ENCODE peak calls at places on chromosomes 13 and 19, in four cellular contexts. One of them, this sample, is unnamed.

GRCh38 chr13:99355267-99356215 is 48.3 kb upstream of the GPR183 start:
- DNase-seq in CD8-positive, alpha-beta T cell: no peak
- DNase-seq in ovary: no peak
- DNase-seq in thoracic aorta: no peak
- DNase-seq in this sample: no peak

GRCh38 chr13:40562975-40563349 is 103.5 kb downstream of the FOXO1 start:
- DNase-seq in CD8-positive, alpha-beta T cell: no peak
- DNase-seq in ovary: no peak
- DNase-seq in thoracic aorta: no peak
- DNase-seq in this sample: no peak

GRCh38 chr19:6519289-6519688 is 11.5 kb upstream of the TNFSF9 start:
- DNase-seq in CD8-positive, alpha-beta T cell: no peak
- DNase-seq in ovary: no peak
- DNase-seq in thoracic aorta: no peak
- DNase-seq in this sample: peak

GRCh38 chr19:17202713-17203112 is 12.4 kb upstream of the USE1 start:
- DNase-seq in CD8-positive, alpha-beta T cell: no peak
- DNase-seq in ovary: no peak
- DNase-seq in thoracic aorta: no peak
- DNase-seq in this sample: no peak

GRCh38 chr19:28905996-28906395 is 307.0 kb downstream of the UQCRFS1 start:
- DNase-seq in CD8-positive, alpha-beta T cell: no peak
- DNase-seq in ovary: no peak
- DNase-seq in thoracic aorta: no peak
- DNase-seq in this sample: no peak

GRCh38 chr13:23514076-23514475 is 56.1 kb upstream of the TNFRSF19 start:
- DNase-seq in CD8-positive, alpha-beta T cell: no peak
- DNase-seq in ovary: no peak
- DNase-seq in thoracic aorta: no peak
- DNase-seq in this sample: no peak

GRCh38 chr19:23823952-23824389 is 65.3 kb upstream of the ZNF681 start:
- DNase-seq in CD8-positive, alpha-beta T cell: no peak
- DNase-seq in ovary: no peak
- DNase-seq in thoracic aorta: no peak
- DNase-seq in this sample: no peak

GRCh38 chr13:66546534-66547379 is 683.4 kb downstream of the PCDH9 start:
- DNase-seq in CD8-positive, alpha-beta T cell: no peak
- DNase-seq in ovary: no peak
- DNase-seq in thoracic aorta: no peak
- DNase-seq in this sample: peak

GRCh38 chr19:34573226-34573864 is 91.8 kb downstream of the WTIP start:
- DNase-seq in CD8-positive, alpha-beta T cell: no peak
- DNase-seq in ovary: no peak
- DNase-seq in thoracic aorta: no peak
- DNase-seq in this sample: no peak

GRCh38 chr19:43683905-43684304 is 13.9 kb upstream of the PLAUR start:
- DNase-seq in CD8-positive, alpha-beta T cell: no peak
- DNase-seq in ovary: no peak
- DNase-seq in thoracic aorta: no peak
- DNase-seq in this sample: no peak

GRCh38 chr13:24341439-24341838 is 32.1 kb downstream of the C1QTNF9 start:
- DNase-seq in CD8-positive, alpha-beta T cell: no peak
- DNase-seq in ovary: no peak
- DNase-seq in thoracic aorta: no peak
- DNase-seq in this sample: peak

GRCh38 chr13:39132286-39132685 is 94.0 kb downstream of the NHLRC3 start:
- DNase-seq in CD8-positive, alpha-beta T cell: no peak
- DNase-seq in ovary: no peak
- DNase-seq in thoracic aorta: no peak
- DNase-seq in this sample: peak

GRCh38 chr19:58554494-58555368 is at the start of gene CHMP2A:
- DNase-seq in CD8-positive, alpha-beta T cell: peak
- DNase-seq in ovary: peak
- DNase-seq in thoracic aorta: peak
- DNase-seq in this sample: peak

GRCh38 chr19:50516859-50517703 is 3.4 kb upstream of the ASPDH start:
- DNase-seq in CD8-positive, alpha-beta T cell: no peak
- DNase-seq in ovary: no peak
- DNase-seq in thoracic aorta: no peak
- DNase-seq in this sample: no peak

GRCh38 chr13:19634129-19634740 is 776 bp downstream of the MPHOSPH8 start:
- DNase-seq in CD8-positive, alpha-beta T cell: no peak
- DNase-seq in ovary: no peak
- DNase-seq in thoracic aorta: no peak
- DNase-seq in this sample: peak

GRCh38 chr19:52453324-52454094 is at the start of gene ZNF578:
- DNase-seq in CD8-positive, alpha-beta T cell: peak
- DNase-seq in ovary: peak
- DNase-seq in thoracic aorta: peak
- DNase-seq in this sample: peak

GRCh38 chr13:28584873-28585317 is 74.0 kb upstream of the POMP start:
- DNase-seq in CD8-positive, alpha-beta T cell: no peak
- DNase-seq in ovary: no peak
- DNase-seq in thoracic aorta: no peak
- DNase-seq in this sample: no peak

GRCh38 chr13:102721800-102722231 is 27.0 kb upstream of the METTL21C start:
- DNase-seq in CD8-positive, alpha-beta T cell: no peak
- DNase-seq in ovary: no peak
- DNase-seq in thoracic aorta: no peak
- DNase-seq in this sample: no peak

GRCh38 chr19:42553292-42554045 is 25.2 kb upstream of the CEACAM1 start:
- DNase-seq in CD8-positive, alpha-beta T cell: no peak
- DNase-seq in ovary: no peak
- DNase-seq in thoracic aorta: no peak
- DNase-seq in this sample: no peak

GRCh38 chr19:16899566-16900075 is 10.8 kb downstream of the F2RL3 start:
- DNase-seq in CD8-positive, alpha-beta T cell: no peak
- DNase-seq in ovary: no peak
- DNase-seq in thoracic aorta: no peak
- DNase-seq in this sample: no peak

GRCh38 chr19:19406878-19407639 is 1.6 kb downstream of the GATAD2A start:
- DNase-seq in CD8-positive, alpha-beta T cell: no peak
- DNase-seq in ovary: no peak
- DNase-seq in thoracic aorta: no peak
- DNase-seq in this sample: no peak
- TF ChIP-seq CTCF in CD8-positive, alpha-beta T cell: no peak
- TF ChIP-seq CTCF in ovary: no peak
- TF ChIP-seq CTCF in thoracic aorta: no peak
- TF ChIP-seq CTCF in this sample: peak

DNA sequence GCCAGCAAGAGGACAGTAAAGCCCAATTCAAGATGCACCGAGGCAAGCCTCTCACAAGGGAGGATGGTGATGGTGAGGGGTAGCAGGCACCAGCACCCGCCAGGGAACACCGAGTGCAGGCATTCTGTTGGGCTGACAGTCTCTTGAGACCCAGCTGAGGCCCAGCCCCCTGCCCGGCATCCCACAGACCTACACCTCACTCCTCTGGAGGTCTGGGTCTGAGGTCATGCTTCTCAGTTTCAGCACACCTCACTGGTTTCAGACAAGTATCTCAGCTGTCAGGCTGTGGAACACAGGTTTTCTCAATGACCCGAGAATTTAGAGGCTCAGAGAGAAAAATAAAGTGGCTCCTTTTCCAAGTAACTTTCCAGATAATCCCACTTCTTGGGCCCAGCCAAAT is 27.7 kb upstream of the EPHX3 start:
- DNase-seq in CD8-positive, alpha-beta T cell: no peak
- DNase-seq in ovary: no peak
- DNase-seq in thoracic aorta: no peak
- DNase-seq in this sample: no peak
- H3K27ac ChIP-seq in CD8-positive, alpha-beta T cell: no peak
- H3K27ac ChIP-seq in ovary: no peak
- H3K27ac ChIP-seq in thoracic aorta: no peak
- H3K27ac ChIP-seq in this sample: no peak

DNA sequence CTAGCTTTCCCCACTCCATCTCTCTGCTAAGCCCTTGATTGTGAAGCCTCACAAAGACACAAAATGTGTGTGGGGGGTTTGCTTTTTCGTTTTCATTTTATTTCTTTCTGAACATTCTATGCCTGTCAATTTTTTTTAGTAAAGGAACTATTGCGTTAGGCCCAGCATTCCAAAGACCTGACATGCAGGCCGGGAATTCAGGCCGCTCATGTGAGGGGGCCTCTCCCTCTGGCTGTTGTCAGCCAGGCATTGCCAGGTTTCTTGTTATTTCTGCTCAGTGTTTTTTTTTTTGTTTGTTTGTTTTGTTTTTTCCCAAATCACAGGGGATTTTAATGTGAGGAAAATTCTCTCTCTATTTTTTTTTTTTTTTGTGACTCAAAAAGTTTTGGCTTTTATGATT is 10.3 kb upstream of the MEDAG start:
- DNase-seq in CD8-positive, alpha-beta T cell: no peak
- DNase-seq in ovary: peak
- DNase-seq in thoracic aorta: peak
- DNase-seq in this sample: no peak
- TF ChIP-seq CTCF in CD8-positive, alpha-beta T cell: no peak
- TF ChIP-seq CTCF in ovary: no peak
- TF ChIP-seq CTCF in thoracic aorta: no peak
- TF ChIP-seq CTCF in this sample: no peak

GRCh38 chr13:75482820-75483079 is 781 bp upstream of the TBC1D4 start:
- DNase-seq in CD8-positive, alpha-beta T cell: no peak
- DNase-seq in ovary: no peak
- DNase-seq in thoracic aorta: no peak
- DNase-seq in this sample: no peak
- H3K27ac ChIP-seq in CD8-positive, alpha-beta T cell: no peak
- H3K27ac ChIP-seq in ovary: peak
- H3K27ac ChIP-seq in thoracic aorta: peak
- H3K27ac ChIP-seq in this sample: no peak

DNA sequence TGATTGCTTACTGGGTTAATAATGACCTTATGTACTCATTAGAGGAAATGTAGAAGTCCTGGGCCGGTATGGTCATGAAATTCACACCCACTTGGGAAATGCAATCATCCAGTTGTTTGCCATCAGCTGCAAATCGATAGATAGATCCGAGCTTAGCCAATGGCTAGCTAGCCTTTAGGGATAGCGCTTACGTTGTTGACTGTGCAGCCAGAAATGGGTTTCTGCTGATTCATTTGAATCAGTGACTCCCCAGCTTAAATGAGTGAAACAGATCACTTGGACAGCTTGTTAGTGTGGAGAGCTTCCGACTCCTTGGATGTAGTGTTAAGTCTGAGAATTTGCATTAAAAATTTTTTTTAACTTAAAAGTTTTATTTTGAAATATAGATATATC is 11.8 kb downstream of the IL17D start:
- DNase-seq in CD8-positive, alpha-beta T cell: no peak
- DNase-seq in ovary: no peak
- DNase-seq in thoracic aorta: no peak
- DNase-seq in this sample: no peak
- TF ChIP-seq CTCF in CD8-positive, alpha-beta T cell: no peak
- TF ChIP-seq CTCF in ovary: no peak
- TF ChIP-seq CTCF in thoracic aorta: no peak
- TF ChIP-seq CTCF in this sample: no peak

GRCh38 chr13:112818040-112818697 is 128.3 kb downstream of the ATP11A start:
- DNase-seq in CD8-positive, alpha-beta T cell: no peak
- DNase-seq in ovary: no peak
- DNase-seq in thoracic aorta: no peak
- DNase-seq in this sample: no peak
- H3K27ac ChIP-seq in CD8-positive, alpha-beta T cell: no peak
- H3K27ac ChIP-seq in ovary: no peak
- H3K27ac ChIP-seq in thoracic aorta: no peak
- H3K27ac ChIP-seq in this sample: no peak

DNA sequence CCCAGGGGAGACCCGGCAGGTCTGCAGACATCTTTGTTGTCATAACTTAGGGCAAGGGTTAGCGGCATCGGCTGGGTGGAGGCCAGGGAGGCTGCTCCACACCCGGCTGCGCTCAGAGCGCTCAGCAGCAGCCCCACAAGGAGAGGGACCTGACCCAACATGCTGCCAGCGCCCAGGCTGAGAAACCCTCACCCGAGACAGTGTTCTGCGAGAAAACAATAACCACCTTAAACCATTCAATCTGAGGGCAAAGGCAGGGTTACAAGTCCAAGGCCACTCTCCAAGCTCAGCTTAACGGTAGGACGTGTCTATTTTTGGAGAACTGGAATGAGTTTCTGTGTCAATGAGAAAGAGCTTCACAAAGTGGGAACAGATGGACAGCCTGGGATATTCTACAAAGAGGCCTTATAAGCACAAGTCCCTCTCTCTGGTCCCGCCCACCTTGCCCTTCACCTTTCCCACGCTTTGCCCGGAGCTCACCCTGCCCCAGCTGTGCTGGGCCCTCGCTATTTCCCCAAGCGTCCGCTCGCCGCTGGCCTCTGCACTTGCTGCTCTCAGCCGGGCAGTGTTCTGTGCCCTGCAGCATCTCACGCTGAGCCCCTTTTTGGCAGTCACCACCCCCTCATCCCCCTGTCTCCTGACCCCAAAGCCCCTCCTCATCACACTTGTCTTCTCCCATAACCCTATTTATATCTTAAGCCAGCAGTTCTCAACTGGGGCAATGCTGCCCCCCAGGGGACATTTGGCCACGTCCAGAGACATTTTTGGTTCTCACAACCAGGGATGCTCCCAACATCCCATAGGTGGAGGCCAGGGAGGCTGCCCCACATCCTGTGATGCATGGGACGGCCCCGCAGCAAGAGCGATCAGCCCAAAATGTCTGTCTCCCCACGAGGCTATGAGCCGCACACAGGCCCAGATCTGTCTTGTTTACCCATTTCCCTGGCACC is 17.6 kb downstream of the PPP1R12C start:
- DNase-seq in CD8-positive, alpha-beta T cell: no peak
- DNase-seq in ovary: no peak
- DNase-seq in thoracic aorta: no peak
- DNase-seq in this sample: no peak
- TF ChIP-seq CTCF in CD8-positive, alpha-beta T cell: no peak
- TF ChIP-seq CTCF in ovary: no peak
- TF ChIP-seq CTCF in thoracic aorta: no peak
- TF ChIP-seq CTCF in this sample: peak

GRCh38 chr13:106350208-106350607 is 185.3 kb downstream of the EFNB2 start:
- DNase-seq in CD8-positive, alpha-beta T cell: no peak
- DNase-seq in ovary: no peak
- DNase-seq in thoracic aorta: no peak
- DNase-seq in this sample: no peak

GRCh38 chr13:106355866-106356265 is 179.6 kb downstream of the EFNB2 start:
- DNase-seq in CD8-positive, alpha-beta T cell: no peak
- DNase-seq in ovary: no peak
- DNase-seq in thoracic aorta: no peak
- DNase-seq in this sample: no peak

GRCh38 chr13:106357198-106357597 is 178.3 kb downstream of the EFNB2 start:
- DNase-seq in CD8-positive, alpha-beta T cell: no peak
- DNase-seq in ovary: no peak
- DNase-seq in thoracic aorta: no peak
- DNase-seq in this sample: no peak

GRCh38 chr13:106352850-106353249 is 182.6 kb downstream of the EFNB2 start:
- DNase-seq in CD8-positive, alpha-beta T cell: no peak
- DNase-seq in ovary: no peak
- DNase-seq in thoracic aorta: no peak
- DNase-seq in this sample: no peak

DNA sequence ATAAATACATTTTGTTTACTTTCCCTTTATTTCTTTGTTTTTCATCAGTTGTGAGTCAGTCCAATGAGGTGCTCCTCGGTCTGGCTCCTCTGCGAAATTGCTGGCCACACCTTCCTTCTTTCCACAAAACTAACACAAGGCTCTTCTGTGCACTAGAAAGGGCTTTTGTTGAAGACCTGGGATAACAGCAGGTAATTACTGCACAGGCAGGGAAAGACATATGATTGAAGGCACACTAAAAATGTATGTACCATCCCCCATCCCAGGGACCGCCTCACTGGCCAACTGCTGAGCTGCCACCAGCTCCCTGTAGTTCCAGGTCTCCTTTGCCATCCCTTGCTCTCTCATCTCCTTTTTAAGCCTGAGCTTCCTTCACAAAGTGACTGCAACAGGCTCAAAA is 180.5 kb downstream of the EFNB2 start:
- DNase-seq in CD8-positive, alpha-beta T cell: no peak
- DNase-seq in ovary: no peak
- DNase-seq in thoracic aorta: no peak
- DNase-seq in this sample: no peak
- H3K27ac ChIP-seq in CD8-positive, alpha-beta T cell: no peak
- H3K27ac ChIP-seq in ovary: no peak
- H3K27ac ChIP-seq in thoracic aorta: no peak
- H3K27ac ChIP-seq in this sample: no peak

This sample was measured in foreskin keratinocyte.